ENCODE peak calls at places on chromosomes 12 and 14, in nine cellular contexts. E is fibroblast of lung; J is mammary epithelial cell; U is keratinocyte; I is stomach; W is naive thymus-derived CD4-positive, alpha-beta T cell; Q is pancreas; Y is breast epithelium; D is aorta. O is an unnamed sample. For H3K9me3, the result is how much of the 10 kb centered on the place peaks cover.

GRCh38 chr12:128078311-128078851 is 188.6 kb upstream of the TMEM132C start:
- DNase-seq in E (peak), J (no peak), U (no peak), I (no peak), W (no peak), Q (no peak), Y (no peak), D (no peak), O (no peak)

GRCh38 chr14:68144051-68144681 is 324.6 kb downstream of the RAD51B start:
- DNase-seq in E (peak), J (peak), U (no peak), I (no peak), W (no peak), Q (no peak), Y (peak), D (no peak), O (no peak)

GRCh38 chr12:87274594-87275245 is 754.5 kb downstream of the C12orf50 start:
- DNase-seq in E (peak), J (peak), U (no peak), I (no peak), W (no peak), Q (no peak), Y (no peak), D (no peak), O (no peak)

GRCh38 chr12:59972941-59973340 is 377.1 kb downstream of the SLC16A7 start:
- DNase-seq in E (peak), J (peak), U (peak), I (no peak), W (no peak), Q (no peak), Y (no peak), D (no peak), O (no peak)

GRCh38 chr12:1728824-1729223 is 38.0 kb downstream of the ADIPOR2 start:
- DNase-seq in E (no peak), J (no peak), U (no peak), I (no peak), W (no peak), Q (no peak), Y (no peak), D (no peak), O (no peak)

GRCh38 chr12:76878045-76878898 is 547 bp downstream of the CSRP2 start:
- DNase-seq in E (peak), J (peak), U (no peak), I (no peak), W (peak), Q (peak), Y (peak), D (peak), O (no peak)

GRCh38 chr12:68930178-68930577 is 2.8 kb downstream of the CPM start:
- DNase-seq in E (no peak), J (no peak), U (no peak), I (no peak), W (no peak), Q (no peak), Y (no peak), D (no peak), O (no peak)

GRCh38 chr14:101600891-101601602 is 39.8 kb downstream of the DIO3 start:
- DNase-seq in E (no peak), J (no peak), U (no peak), I (no peak), W (no peak), Q (peak), Y (no peak), D (peak), O (no peak)

GRCh38 chr14:67746927-67747326 is 45.2 kb downstream of the RDH12 start:
- DNase-seq in E (no peak), J (no peak), U (no peak), I (no peak), W (no peak), Q (no peak), Y (no peak), D (no peak), O (no peak)

GRCh38 chr14:55240526-55241178 is 30.6 kb upstream of the FBXO34 start:
- DNase-seq in E (peak), J (no peak), U (no peak), I (no peak), W (no peak), Q (no peak), Y (no peak), D (no peak), O (no peak)

GRCh38 chr12:98423963-98424362 is 91.4 kb upstream of the TMPO start:
- DNase-seq in E (no peak), J (no peak), U (no peak), I (no peak), W (no peak), Q (no peak), Y (no peak), D (no peak), O (no peak)

GRCh38 chr14:70032447-70032846 is 153.2 kb downstream of the SMOC1 start:
- DNase-seq in E (peak), J (no peak), U (peak), I (no peak), W (no peak), Q (no peak), Y (peak), D (no peak), O (no peak)

GRCh38 chr12:123971770-123972447 is 722 bp downstream of the CCDC92 start:
- DNase-seq in E (peak), J (peak), U (no peak), I (peak), W (peak), Q (peak), Y (peak), D (no peak), O (peak)

GRCh38 chr12:24360907-24361306 is 411.4 kb upstream of the SOX5 start:
- DNase-seq in E (peak), J (no peak), U (no peak), I (no peak), W (no peak), Q (no peak), Y (no peak), D (no peak), O (no peak)

GRCh38 chr12:51887476-51888315 is at the start of gene ANKRD33:
- DNase-seq in E (no peak), J (no peak), U (no peak), I (peak), W (no peak), Q (no peak), Y (no peak), D (peak), O (no peak)

GRCh38 chr12:57454566-57455373 is at the start of gene INHBE:
- DNase-seq in E (peak), J (no peak), U (no peak), I (no peak), W (no peak), Q (no peak), Y (no peak), D (peak), O (no peak)

GRCh38 chr12:133215724-133216123 is 20.0 kb downstream of the ANHX start:
- DNase-seq in E (no peak), J (no peak), U (no peak), I (no peak), W (no peak), Q (no peak), Y (no peak), D (no peak), O (no peak)

GRCh38 chr12:133221241-133221640 is 14.4 kb downstream of the ANHX start:
- DNase-seq in E (no peak), J (no peak), U (no peak), I (no peak), W (no peak), Q (no peak), Y (no peak), D (no peak), O (no peak)

GRCh38 chr12:133222211-133222610 is 13.5 kb downstream of the ANHX start:
- DNase-seq in E (no peak), J (no peak), U (no peak), I (no peak), W (no peak), Q (no peak), Y (no peak), D (no peak), O (no peak)

GRCh38 chr12:133220521-133220920 is 15.2 kb downstream of the ANHX start:
- DNase-seq in E (no peak), J (no peak), U (no peak), I (no peak), W (no peak), Q (no peak), Y (no peak), D (no peak), O (no peak)

DNA sequence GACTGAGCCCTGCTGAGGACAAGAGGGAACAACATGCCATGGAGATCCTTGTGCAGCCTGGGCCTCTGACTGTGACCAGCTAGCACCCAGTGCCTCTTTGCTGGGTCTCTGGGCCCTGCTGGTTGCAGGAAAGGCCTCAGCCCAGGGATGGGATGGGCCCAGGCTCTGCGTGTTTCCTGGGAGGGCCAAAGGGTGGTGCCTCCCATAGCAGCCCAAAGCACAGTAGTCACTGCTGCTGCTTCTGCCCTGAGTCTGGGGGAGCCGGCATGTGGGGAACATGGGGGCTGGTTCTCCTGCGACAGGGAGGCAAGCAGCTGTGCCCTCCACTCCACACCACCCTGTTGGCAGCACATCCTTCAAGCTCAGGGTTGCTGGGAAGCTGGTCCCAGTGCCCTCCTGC is 18.5 kb downstream of the ANHX start:
- DNase-seq in E (no peak), J (no peak), U (no peak), I (no peak), W (no peak), Q (no peak), Y (no peak), D (no peak), O (no peak)
- H3K9me3 ChIP-seq in E (under half), J (half or more), U (under half), I (under half), W (half or more), Q (under half), Y (half or more), D (under half), O (under half)

GRCh38 chr12:34603382-34604035 is 581.2 kb downstream of the ALG10 start:
- DNase-seq in E (no peak), J (no peak), U (no peak), I (no peak), W (no peak), Q (no peak), Y (no peak), D (no peak), O (no peak)

GRCh38 chr12:34605510-34605887 is 583.2 kb downstream of the ALG10 start:
- DNase-seq in E (no peak), J (no peak), U (no peak), I (no peak), W (no peak), Q (no peak), Y (no peak), D (peak), O (peak)

GRCh38 chr12:34605955-34606748 is 583.9 kb downstream of the ALG10 start:
- DNase-seq in E (no peak), J (no peak), U (no peak), I (no peak), W (no peak), Q (no peak), Y (no peak), D (peak), O (no peak)

GRCh38 chr12:34604227-34604626 is 581.9 kb downstream of the ALG10 start:
- DNase-seq in E (no peak), J (no peak), U (no peak), I (no peak), W (no peak), Q (no peak), Y (no peak), D (peak), O (no peak)

GRCh38 chr12:34604631-34605509 is 582.6 kb downstream of the ALG10 start:
- DNase-seq in E (no peak), J (no peak), U (no peak), I (no peak), W (no peak), Q (no peak), Y (no peak), D (peak), O (no peak)
- H3K9me3 ChIP-seq in E (under half), J (under half), U (under half), I (under half), W (half or more), Q (under half), Y (half or more), D (under half), O (under half)

GRCh38 chr14:26766726-26767125 is 168.9 kb upstream of the NOVA1 start:
- DNase-seq in E (no peak), J (no peak), U (no peak), I (no peak), W (no peak), Q (no peak), Y (no peak), D (no peak), O (no peak)
- H3K9me3 ChIP-seq in E (under half), J (under half), U (under half), I (under half), W (under half), Q (under half), Y (under half), D (under half), O (under half)

GRCh38 chr14:32510815-32511214 is 181.7 kb downstream of the AKAP6 start:
- DNase-seq in E (no peak), J (no peak), U (no peak), I (no peak), W (no peak), Q (no peak), Y (no peak), D (no peak), O (no peak)
- H3K9me3 ChIP-seq in E (under half), J (under half), U (under half), I (under half), W (under half), Q (under half), Y (under half), D (under half), O (under half)

DNA sequence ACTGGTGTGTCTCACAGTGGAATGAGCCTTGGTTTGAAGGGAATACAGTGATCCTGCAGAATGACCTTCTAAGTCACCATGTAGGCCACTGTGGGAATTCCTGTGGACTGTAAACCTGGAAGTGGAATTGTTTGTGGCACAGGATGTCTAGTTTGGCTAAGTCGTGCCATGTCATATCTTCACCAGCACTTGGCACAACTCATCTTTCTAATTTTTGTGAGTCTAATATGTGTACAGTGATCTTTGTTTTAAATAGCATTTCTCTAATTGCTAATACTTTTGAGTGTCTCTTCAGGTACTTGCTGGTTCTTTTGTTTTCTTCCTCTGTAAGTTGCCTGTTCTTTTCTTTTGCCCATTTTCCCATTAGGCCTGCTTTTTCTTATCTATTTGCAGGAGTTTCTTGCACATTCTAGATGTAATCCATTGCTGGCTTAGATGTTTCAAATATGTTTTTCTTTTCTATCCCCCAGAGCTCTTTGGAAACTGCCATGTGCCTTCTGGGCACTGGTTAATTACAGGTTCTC is 112.7 kb downstream of the VRK1 start:
- DNase-seq in E (no peak), J (no peak), U (no peak), I (no peak), W (no peak), Q (no peak), Y (no peak), D (no peak), O (no peak)
- H3K9me3 ChIP-seq in E (under half), J (under half), U (under half), I (under half), W (under half), Q (under half), Y (under half), D (under half), O (under half)

GRCh38 chr12:14396071-14396470 is 30.6 kb downstream of the ATF7IP start:
- DNase-seq in E (no peak), J (no peak), U (no peak), I (no peak), W (peak), Q (no peak), Y (no peak), D (no peak), O (no peak)

GRCh38 chr12:14394317-14395058 is 29.0 kb downstream of the ATF7IP start:
- DNase-seq in E (peak), J (peak), U (peak), I (peak), W (peak), Q (peak), Y (no peak), D (no peak), O (no peak)

GRCh38 chr12:14390885-14391530 is 25.5 kb downstream of the ATF7IP start:
- DNase-seq in E (no peak), J (no peak), U (no peak), I (no peak), W (no peak), Q (no peak), Y (no peak), D (no peak), O (no peak)

GRCh38 chr12:14393736-14394135 is 28.3 kb downstream of the ATF7IP start:
- DNase-seq in E (peak), J (peak), U (no peak), I (no peak), W (no peak), Q (no peak), Y (no peak), D (no peak), O (no peak)

GRCh38 chr12:14395059-14395778 is 29.7 kb downstream of the ATF7IP start:
- DNase-seq in E (no peak), J (no peak), U (no peak), I (no peak), W (no peak), Q (no peak), Y (no peak), D (no peak), O (no peak)
- H3K9me3 ChIP-seq in E (under half), J (under half), U (under half), I (under half), W (under half), Q (under half), Y (under half), D (under half), O (under half)

GRCh38 chr14:26332966-26333365 is 264.9 kb downstream of the NOVA1 start:
- DNase-seq in E (no peak), J (no peak), U (no peak), I (no peak), W (no peak), Q (no peak), Y (no peak), D (peak), O (no peak)
- H3K9me3 ChIP-seq in E (under half), J (under half), U (under half), I (under half), W (under half), Q (under half), Y (under half), D (under half), O (under half)

GRCh38 chr12:131042848-131043245 is 89.1 kb downstream of the ADGRD1 start:
- DNase-seq in E (no peak), J (no peak), U (no peak), I (no peak), W (no peak), Q (no peak), Y (no peak), D (no peak), O (no peak)

GRCh38 chr12:131041968-131042847 is 88.5 kb downstream of the ADGRD1 start:
- DNase-seq in E (no peak), J (no peak), U (no peak), I (no peak), W (no peak), Q (no peak), Y (no peak), D (no peak), O (no peak)

GRCh38 chr12:131044136-131044535 is 90.4 kb downstream of the ADGRD1 start:
- DNase-seq in E (no peak), J (no peak), U (no peak), I (no peak), W (no peak), Q (no peak), Y (no peak), D (no peak), O (no peak)

GRCh38 chr12:131044760-131045381 is 91.2 kb downstream of the ADGRD1 start:
- DNase-seq in E (no peak), J (no peak), U (no peak), I (no peak), W (peak), Q (no peak), Y (no peak), D (no peak), O (no peak)

GRCh38 chr12:131043401-131043871 is 89.7 kb downstream of the ADGRD1 start:
- DNase-seq in E (no peak), J (no peak), U (no peak), I (no peak), W (no peak), Q (no peak), Y (no peak), D (no peak), O (no peak)
- H3K9me3 ChIP-seq in E (under half), J (under half), U (under half), I (under half), W (under half), Q (under half), Y (under half), D (under half), O (under half)

GRCh38 chr12:34327671-34328070 is 305.4 kb downstream of the ALG10 start:
- DNase-seq in E (no peak), J (no peak), U (no peak), I (no peak), W (no peak), Q (no peak), Y (no peak), D (no peak), O (no peak)
- H3K9me3 ChIP-seq in E (under half), J (half or more), U (under half), I (under half), W (half or more), Q (under half), Y (half or more), D (under half), O (under half)

O was measured in T-helper 17 cell.